ENCODE peak calls at places on chromosome 20, in ten cellular contexts. S is spleen, V is kidney, P is tibial artery, U is psoas muscle, N is ovary, Z is adrenal gland, L is astrocyte, O is MM.1S, J is BE2C. W is an unnamed sample.

GRCh38 chr20:35791823-35792222 is 20.0 kb downstream of the PHF20 start:
- DNase-seq in S (peak; percentile 21), V (no peak), P (no peak), U (no peak), N (no peak), Z (peak; percentile 33), L (peak; percentile 91), O (no peak), J (no peak), W (no peak)

GRCh38 chr20:36153754-36154695 is 515 bp upstream of the EPB41L1 start:
- DNase-seq in S (peak; percentile 87), V (peak; percentile 96), P (peak; percentile 86), U (peak; percentile 86), N (peak; percentile 84), Z (peak; percentile 92), L (peak; percentile 51), O (peak; percentile 62), J (peak; percentile 96), W (peak; percentile 91)

GRCh38 chr20:11331096-11331495 is 586.6 kb upstream of the BTBD3 start:
- DNase-seq in S (no peak), V (no peak), P (no peak), U (no peak), N (no peak), Z (no peak), L (no peak), O (no peak), J (no peak), W (no peak)

GRCh38 chr20:53642196-53643030 is 48.8 kb upstream of the ZNF217 start:
- DNase-seq in S (no peak), V (no peak), P (peak; percentile 37), U (no peak), N (no peak), Z (peak; percentile 59), L (peak; percentile 64), O (peak; percentile 73), J (no peak), W (no peak)

GRCh38 chr20:53984354-53984753 is 86.0 kb downstream of the BCAS1 start:
- DNase-seq in S (no peak), V (no peak), P (no peak), U (no peak), N (no peak), Z (no peak), L (peak; percentile 16), O (no peak), J (no peak), W (no peak)

GRCh38 chr20:36712775-36713174 is 33.1 kb downstream of the NDRG3 start:
- DNase-seq in S (no peak), V (no peak), P (no peak), U (no peak), N (no peak), Z (no peak), L (no peak), O (no peak), J (no peak), W (no peak)

GRCh38 chr20:8557711-8558110 is 425.6 kb downstream of the PLCB1 start:
- DNase-seq in S (no peak), V (no peak), P (no peak), U (no peak), N (no peak), Z (no peak), L (peak; percentile 60), O (no peak), J (no peak), W (no peak)

GRCh38 chr20:63096681-63097335 is 90.0 kb upstream of the BHLHE23 start:
- DNase-seq in S (peak; percentile 58), V (peak; percentile 54), P (no peak), U (peak; percentile 29), N (no peak), Z (no peak), L (no peak), O (no peak), J (peak; percentile 5), W (peak; percentile 36)

GRCh38 chr20:32484221-32485125 is 100.7 kb downstream of the NOL4L start:
- DNase-seq in S (peak; percentile 88), V (peak; percentile 86), P (peak; percentile 49), U (peak; percentile 61), N (peak; percentile 54), Z (peak; percentile 67), L (no peak), O (no peak), J (peak; percentile 88), W (peak; percentile 65)

GRCh38 chr20:43459022-43459942 is 1.6 kb downstream of the SRSF6 start:
- DNase-seq in S (no peak), V (no peak), P (no peak), U (no peak), N (no peak), Z (peak; percentile 42), L (no peak), O (no peak), J (no peak), W (no peak)

GRCh38 chr20:35953411-35954199 is 697 bp downstream of the SCAND1 start:
- DNase-seq in S (peak; percentile 95), V (peak; percentile 90), P (peak; percentile 28), U (peak; percentile 79), N (no peak), Z (peak; percentile 69), L (peak; percentile 37), O (peak; percentile 48), J (peak; percentile 56), W (peak; percentile 76)

GRCh38 chr20:34437330-34437986 is 74.4 kb downstream of the ITCH start:
- DNase-seq in S (no peak), V (no peak), P (no peak), U (no peak), N (no peak), Z (no peak), L (peak; percentile 69), O (no peak), J (no peak), W (no peak)

GRCh38 chr20:1154734-1155133 is 30.0 kb downstream of the TMEM74B start:
- DNase-seq in S (no peak), V (no peak), P (no peak), U (no peak), N (no peak), Z (no peak), L (no peak), O (no peak), J (no peak), W (no peak)

GRCh38 chr20:2093200-2093781 is 8.3 kb upstream of the STK35 start:
- DNase-seq in S (no peak), V (no peak), P (no peak), U (no peak), N (no peak), Z (no peak), L (no peak), O (peak; percentile 59), J (peak; percentile 20), W (no peak)

GRCh38 chr20:46400828-46401477 is 5.5 kb downstream of the ELMO2 start:
- DNase-seq in S (no peak), V (no peak), P (no peak), U (no peak), N (no peak), Z (no peak), L (peak; percentile 42), O (no peak), J (no peak), W (no peak)
- H3K4me3 ChIP-seq in S (no peak overlapping the region), V (no peak overlapping the region), P (peak overlapping the region; percentile 25), U (peak overlapping the region; percentile 47), N (no peak overlapping the region), Z (no peak overlapping the region), L (no peak overlapping the region), O (peak overlapping the region; percentile 7), J (no peak overlapping the region), W (peak overlapping the region; percentile 29)

DNA sequence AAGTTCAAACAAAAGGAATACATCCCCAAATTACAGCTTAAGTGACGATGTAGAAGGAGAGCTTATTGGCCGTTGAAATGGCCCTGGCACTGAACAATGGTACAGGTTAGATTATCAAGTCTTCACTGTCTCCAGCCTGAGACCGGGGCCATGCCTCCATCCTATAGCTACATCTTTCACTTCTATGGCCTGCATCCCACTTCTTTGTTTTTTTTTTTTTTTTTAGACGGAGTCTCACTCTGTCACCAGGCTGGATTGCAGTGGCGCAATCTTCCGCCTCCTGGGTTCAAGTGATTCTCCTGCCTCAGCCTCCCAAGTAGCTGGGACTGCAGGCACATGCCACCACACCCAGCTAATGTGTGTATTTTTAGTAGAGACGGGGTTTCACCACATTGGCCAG is 464.6 kb downstream of the CDH26 start:
- DNase-seq in S (no peak), V (no peak), P (no peak), U (no peak), N (no peak), Z (no peak), L (no peak), O (no peak), J (no peak), W (no peak)
- H3K9me3 ChIP-seq in S (no peaks in the 10 kb centered on the region), V (no peaks in the 10 kb centered on the region), P (no peaks in the 10 kb centered on the region), U (no peaks in the 10 kb centered on the region), N (no peaks in the 10 kb centered on the region), Z (no peaks in the 10 kb centered on the region), L (peaks cover 2% of the 10 kb centered on the region), O (no peaks in the 10 kb centered on the region), J (no peaks in the 10 kb centered on the region), W (no peaks in the 10 kb centered on the region)

GRCh38 chr20:3924304-3925112 is 35.3 kb downstream of the PANK2 start:
- DNase-seq in S (peak; percentile 88), V (peak; percentile 45), P (peak; percentile 49), U (peak; percentile 64), N (peak; percentile 28), Z (no peak), L (no peak), O (no peak), J (peak; percentile 33), W (peak; percentile 82)

GRCh38 chr20:3922983-3923339 is 33.8 kb downstream of the PANK2 start:
- DNase-seq in S (no peak), V (no peak), P (no peak), U (no peak), N (no peak), Z (no peak), L (no peak), O (no peak), J (no peak), W (peak; percentile 14)

GRCh38 chr20:3925899-3926638 is 36.9 kb downstream of the PANK2 start:
- DNase-seq in S (no peak), V (no peak), P (no peak), U (no peak), N (no peak), Z (no peak), L (no peak), O (no peak), J (no peak), W (no peak)

GRCh38 chr20:3923818-3924217 is 34.6 kb downstream of the PANK2 start:
- DNase-seq in S (no peak), V (no peak), P (no peak), U (no peak), N (no peak), Z (no peak), L (peak; percentile 52), O (no peak), J (no peak), W (peak; percentile 18)

GRCh38 chr20:3925113-3925695 is 36.0 kb downstream of the PANK2 start:
- DNase-seq in S (no peak), V (peak; percentile 55), P (no peak), U (no peak), N (no peak), Z (no peak), L (no peak), O (no peak), J (no peak), W (no peak)
- H3K4me1 ChIP-seq in S (peaks cover 86% of the 10 kb centered on the region), V (peaks cover 5% of the 10 kb centered on the region), P (peaks cover 27% of the 10 kb centered on the region), U (peaks cover 12% of the 10 kb centered on the region), N (peaks cover 6% of the 10 kb centered on the region), Z (peaks cover 11% of the 10 kb centered on the region), L (peaks cover 12% of the 10 kb centered on the region), O (no peaks in the 10 kb centered on the region), J (no peaks in the 10 kb centered on the region), W (peaks cover 60% of the 10 kb centered on the region)

DNA sequence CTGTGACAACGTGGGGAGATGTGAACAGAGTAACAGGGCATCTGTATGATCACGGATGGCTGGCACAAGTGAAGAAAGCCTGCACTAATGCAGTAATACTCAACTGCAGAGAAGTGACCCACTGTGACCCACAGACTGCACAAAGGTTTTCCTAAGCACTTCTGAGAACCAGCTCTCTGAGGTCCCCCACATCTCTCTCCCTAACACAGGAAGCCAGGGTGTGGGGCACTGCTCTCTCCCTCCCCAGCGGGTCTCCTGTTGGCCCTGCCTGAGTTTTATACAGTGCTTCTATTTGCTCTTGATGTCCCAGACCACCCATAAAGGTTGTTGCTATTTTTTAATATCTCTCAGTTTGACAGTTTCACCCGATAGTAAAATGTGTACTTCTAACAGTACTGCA is 11.3 kb downstream of the APMAP start:
- DNase-seq in S (peak; percentile 67), V (no peak), P (no peak), U (no peak), N (no peak), Z (peak; percentile 7), L (no peak), O (no peak), J (no peak), W (no peak)
- H3K4me3 ChIP-seq in S (no peak overlapping the region), V (no peak overlapping the region), P (no peak overlapping the region), U (no peak overlapping the region), N (no peak overlapping the region), Z (no peak overlapping the region), L (no peak overlapping the region), O (no peak overlapping the region), J (no peak overlapping the region), W (no peak overlapping the region)